ENCODE peak calls at places on chromosome 2, in eight cellular contexts. H is NCI-H2029; W is stimulated activated CD4-positive, alpha-beta T cell treated with anti-CD3 and anti-CD28 coated beads, Interleukin-4, amount 100 ng/mL, for 4 hours; D is tibial artery; Q is nephron progenitor cell; M is foreskin keratinocyte; K is brain microvascular endothelial cell; S is activated T-cell treated with anti-CD3 and anti-CD28 coated beads, Interleukin-2, amount 50 U/mL, for 72 hours. O is an unnamed sample.

GRCh38 chr2:98087447-98088065 is 589 bp downstream of the VWA3B start:
- DNase-seq in H (no peak), W (no peak), D (no peak), Q (no peak), M (no peak), K (no peak), S (no peak), O (no peak)

GRCh38 chr2:221478106-221478863 is 93.8 kb downstream of the EPHA4 start:
- DNase-seq in H (no peak), W (no peak), D (no peak), Q (no peak), M (no peak), K (no peak), S (no peak), O (no peak)

GRCh38 chr2:240396623-240397541 is 38.6 kb upstream of the GPC1 start:
- DNase-seq in H (no peak), W (no peak), D (peak), Q (no peak), M (no peak), K (no peak), S (no peak), O (peak)

GRCh38 chr2:160606336-160606735 is 112.7 kb upstream of the RBMS1 start:
- DNase-seq in H (no peak), W (no peak), D (no peak), Q (no peak), M (no peak), K (no peak), S (no peak), O (no peak)

GRCh38 chr2:239566995-239567580 is 166.3 kb upstream of the HDAC4 start:
- DNase-seq in H (no peak), W (no peak), D (no peak), Q (no peak), M (no peak), K (no peak), S (no peak), O (peak)

GRCh38 chr2:205056066-205056678 is 510.9 kb downstream of the PARD3B start:
- DNase-seq in H (no peak), W (no peak), D (no peak), Q (no peak), M (no peak), K (no peak), S (no peak), O (no peak)

GRCh38 chr2:54891901-54892300 is 158.3 kb downstream of the RTN4 start:
- DNase-seq in H (no peak), W (no peak), D (no peak), Q (no peak), M (no peak), K (no peak), S (no peak), O (no peak)

GRCh38 chr2:174963437-174964400 is 41.5 kb downstream of the CHN1 start:
- DNase-seq in H (no peak), W (no peak), D (no peak), Q (no peak), M (no peak), K (no peak), S (no peak), O (no peak)

O was measured in aorta.